ENCODE peak calls at places on chromosomes 11 and 22, in nine cellular contexts. E is GM12878, U is IMR-90, O is H9, I is mesendoderm, C is neural progenitor cell, A is kidney, S is mammary epithelial cell, J is PC-3. V is an unnamed sample.

GRCh38 chr22:31857247-31857646 is 87.1 kb upstream of the YWHAH start:
- DNase-seq in E (no peak), U (no peak), O (peak; percentile 93), I (peak; percentile 96), C (peak; percentile 88), A (no peak), S (peak; percentile 85), J (no peak), V (no peak)

GRCh38 chr22:30863161-30863833 is 105.3 kb downstream of the MORC2 start:
- DNase-seq in E (no peak), U (peak; percentile 21), O (peak; percentile 52), I (peak; percentile 65), C (no peak), A (no peak), S (no peak), J (no peak), V (no peak)

GRCh38 chr22:49307071-49307830 is 520.4 kb downstream of the BRD1 start:
- DNase-seq in E (no peak), U (no peak), O (peak; percentile 18), I (no peak), C (no peak), A (peak; percentile 57), S (no peak), J (no peak), V (no peak)

GRCh38 chr22:21632931-21633330 is 371 bp downstream of the CCDC116 start:
- DNase-seq in E (no peak), U (no peak), O (no peak), I (no peak), C (no peak), A (peak; percentile 70), S (no peak), J (no peak), V (no peak)

GRCh38 chr11:106727261-106727660 is 291.0 kb downstream of the GUCY1A2 start:
- DNase-seq in E (no peak), U (no peak), O (no peak), I (no peak), C (no peak), A (no peak), S (no peak), J (no peak), V (no peak)

GRCh38 chr22:48501231-48501750 is 1326.4 kb downstream of the BRD1 start:
- DNase-seq in E (no peak), U (no peak), O (no peak), I (no peak), C (no peak), A (peak; percentile 46), S (no peak), J (no peak), V (no peak)

GRCh38 chr11:45924036-45924915 is 1.8 kb downstream of the LARGE2 start:
- DNase-seq in E (no peak), U (no peak), O (peak; percentile 20), I (no peak), C (peak; percentile 2), A (peak; percentile 63), S (no peak), J (no peak), V (no peak)

GRCh38 chr22:23909258-23909898 is 15.2 kb downstream of the MIF start:
- DNase-seq in E (no peak), U (peak; percentile 44), O (no peak), I (no peak), C (no peak), A (no peak), S (no peak), J (no peak), V (no peak)

GRCh38 chr11:27485930-27486773 is 13.6 kb upstream of the LGR4 start:
- DNase-seq in E (no peak), U (peak; percentile 61), O (no peak), I (peak; percentile 57), C (peak; percentile 56), A (no peak), S (peak; percentile 42), J (peak; percentile 85), V (peak; percentile 88)

GRCh38 chr11:57156928-57157327 is 24.8 kb upstream of the LRRC55 start:
- DNase-seq in E (no peak), U (no peak), O (no peak), I (no peak), C (no peak), A (no peak), S (no peak), J (no peak), V (no peak)
- H3K9ac ChIP-seq in E (no peak overlapping the region), U (no peak overlapping the region), O (no peak overlapping the region), I (no peak overlapping the region), C (no peak overlapping the region), A (no peak overlapping the region), S (no peak overlapping the region), J (no peak overlapping the region), V (no peak overlapping the region)

GRCh38 chr11:35786188-35786587 is 123.6 kb downstream of the TRIM44 start:
- DNase-seq in E (no peak), U (peak; percentile 29), O (no peak), I (peak; percentile 26), C (no peak), A (no peak), S (no peak), J (no peak), V (peak; percentile 27)
- H3K9ac ChIP-seq in E (no peak overlapping the region), U (no peak overlapping the region), O (no peak overlapping the region), I (no peak overlapping the region), C (no peak overlapping the region), A (no peak overlapping the region), S (no peak overlapping the region), J (no peak overlapping the region), V (no peak overlapping the region)

DNA sequence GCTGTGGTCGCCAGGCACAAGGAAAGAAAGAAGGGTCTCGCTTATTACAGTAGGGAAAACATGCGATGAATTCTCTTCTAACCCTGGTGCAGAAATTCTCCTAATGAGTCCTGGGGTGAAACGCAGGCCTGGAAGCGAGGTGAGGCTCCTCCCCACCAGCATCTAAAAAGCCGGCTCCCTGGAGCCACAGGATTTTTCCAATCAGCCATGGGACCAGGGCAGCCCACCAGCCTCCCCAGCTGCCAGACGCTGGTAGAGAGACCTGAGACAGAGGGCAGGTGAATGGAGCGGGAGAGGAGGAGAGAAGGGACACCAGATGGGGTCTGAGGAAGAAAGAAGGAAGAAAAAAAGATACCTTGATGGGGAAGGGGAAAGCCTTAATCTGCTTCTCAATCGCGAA is 28.6 kb downstream of the APOL3 start:
- DNase-seq in E (no peak), U (no peak), O (no peak), I (no peak), C (no peak), A (peak; percentile 33), S (no peak), J (no peak), V (no peak)
- H3K9ac ChIP-seq in E (no peak overlapping the region), U (no peak overlapping the region), O (no peak overlapping the region), I (no peak overlapping the region), C (no peak overlapping the region), A (no peak overlapping the region), S (no peak overlapping the region), J (no peak overlapping the region), V (no peak overlapping the region)

GRCh38 chr11:123431619-123432018 is 1.6 kb downstream of the GRAMD1B start:
- DNase-seq in E (no peak), U (peak; percentile 23), O (no peak), I (peak; percentile 38), C (no peak), A (no peak), S (no peak), J (peak; percentile 86), V (no peak)

GRCh38 chr11:123438191-123438627 is 8.1 kb downstream of the GRAMD1B start:
- DNase-seq in E (no peak), U (peak; percentile 17), O (peak; percentile 47), I (peak; percentile 97), C (peak; percentile 64), A (no peak), S (no peak), J (no peak), V (peak; percentile 41)

GRCh38 chr11:123437236-123437979 is 7.3 kb downstream of the GRAMD1B start:
- DNase-seq in E (no peak), U (no peak), O (no peak), I (no peak), C (no peak), A (no peak), S (no peak), J (no peak), V (no peak)

GRCh38 chr11:123434262-123434661 is 4.2 kb downstream of the GRAMD1B start:
- DNase-seq in E (no peak), U (peak; percentile 22), O (peak; percentile 65), I (peak; percentile 88), C (peak; percentile 41), A (no peak), S (no peak), J (peak; percentile 51), V (no peak)

GRCh38 chr11:123434911-123435310 is 4.8 kb downstream of the GRAMD1B start:
- DNase-seq in E (no peak), U (no peak), O (no peak), I (peak; percentile 89), C (peak; percentile 87), A (no peak), S (no peak), J (peak; percentile 74), V (no peak)
- H3K9ac ChIP-seq in E (no peak overlapping the region), U (no peak overlapping the region), O (no peak overlapping the region), I (no peak overlapping the region), C (no peak overlapping the region), A (no peak overlapping the region), S (no peak overlapping the region), J (peak overlapping the region; percentile 46), V (no peak overlapping the region)

DNA sequence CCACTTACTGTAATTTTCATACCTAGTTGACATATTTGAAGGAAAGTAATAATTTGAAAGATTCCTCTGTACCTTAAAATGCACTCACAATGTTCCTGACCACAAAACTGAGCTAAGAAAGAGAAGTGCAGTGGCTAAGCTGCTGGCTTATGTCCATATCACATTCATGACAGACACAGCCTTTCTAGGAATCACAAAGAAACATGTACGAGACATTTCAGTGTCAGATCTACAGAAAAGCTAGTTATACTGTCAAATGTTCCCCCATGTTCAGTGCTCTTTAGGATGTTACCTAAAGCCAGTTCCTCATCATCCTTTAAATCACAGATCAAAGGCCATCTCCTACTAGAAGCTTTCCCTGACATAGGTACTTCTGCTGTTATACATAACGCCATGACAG is 142.2 kb upstream of the C11orf58 start:
- DNase-seq in E (no peak), U (no peak), O (no peak), I (no peak), C (no peak), A (no peak), S (no peak), J (no peak), V (no peak)
- H3K9ac ChIP-seq in E (no peak overlapping the region), U (no peak overlapping the region), O (no peak overlapping the region), I (no peak overlapping the region), C (no peak overlapping the region), A (no peak overlapping the region), S (no peak overlapping the region), J (no peak overlapping the region), V (no peak overlapping the region)

GRCh38 chr11:561148-562003 is 606 bp downstream of the RASSF7 start:
- DNase-seq in E (no peak), U (no peak), O (no peak), I (peak; percentile 37), C (no peak), A (peak; percentile 95), S (peak; percentile 68), J (peak; percentile 66), V (peak; percentile 52)
- H3K9ac ChIP-seq in E (peak overlapping the region; percentile 51), U (peak overlapping the region; percentile 3), O (peak overlapping the region; percentile 23), I (peak overlapping the region; percentile 84), C (no peak overlapping the region), A (peak overlapping the region; percentile 55), S (peak overlapping the region; percentile 60), J (peak overlapping the region; percentile 81), V (peak overlapping the region; percentile 51)

V was measured in adipocyte.